ENCODE peak calls at places on chromosome 1, in five cellular contexts. W, H, A, V and G are unnamed samples.

GRCh38 chr1:174982971-174983689 is 16.6 kb upstream of the CACYBP start:
- DNase-seq in W (peak; percentile 10), H (no peak), A (no peak), V (peak; percentile 47), G (peak; percentile 34)

GRCh38 chr1:219085082-219085481 is 88.6 kb upstream of the LYPLAL1 start:
- DNase-seq in W (no peak), H (no peak), A (no peak), V (no peak), G (no peak)

GRCh38 chr1:245031041-245031440 is 123.7 kb upstream of the KIF26B start:
- DNase-seq in W (no peak), H (no peak), A (no peak), V (no peak), G (no peak)

GRCh38 chr1:50420689-50421365 is 2.4 kb downstream of the DMRTA2 start:
- DNase-seq in W (no peak), H (no peak), A (no peak), V (no peak), G (no peak)

GRCh38 chr1:203985676-203986075 is 87.2 kb upstream of the SOX13 start:
- DNase-seq in W (no peak), H (no peak), A (no peak), V (no peak), G (no peak)

GRCh38 chr1:244094880-244095522 is 43.9 kb downstream of the ZBTB18 start:
- DNase-seq in W (no peak), H (no peak), A (no peak), V (no peak), G (no peak)

GRCh38 chr1:175933801-175934200 is 190.4 kb upstream of the TNR start:
- DNase-seq in W (no peak), H (no peak), A (no peak), V (no peak), G (peak; percentile 13)

GRCh38 chr1:235075121-235075954 is 53.3 kb downstream of the TOMM20 start:
- DNase-seq in W (peak; percentile 74), H (no peak), A (peak; percentile 98), V (no peak), G (peak; percentile 89)

GRCh38 chr1:216140650-216141547 is 282.3 kb downstream of the USH2A start:
- DNase-seq in W (no peak), H (no peak), A (no peak), V (no peak), G (no peak)

GRCh38 chr1:9086796-9087195 is 17.4 kb upstream of the SLC2A5 start:
- DNase-seq in W (no peak), H (no peak), A (no peak), V (no peak), G (no peak)

GRCh38 chr1:91736146-91736998 is 149.6 kb downstream of the TGFBR3 start:
- DNase-seq in W (no peak), H (no peak), A (no peak), V (no peak), G (peak; percentile 31)

GRCh38 chr1:222454196-222454595 is 93.7 kb downstream of the HHIPL2 start:
- DNase-seq in W (no peak), H (no peak), A (no peak), V (no peak), G (no peak)

GRCh38 chr1:228079601-228080263 is 2.8 kb upstream of the ARF1 start:
- DNase-seq in W (no peak), H (no peak), A (no peak), V (no peak), G (no peak)

GRCh38 chr1:182054698-182055326 is 6.7 kb downstream of the ZNF648 start:
- DNase-seq in W (peak; percentile 17), H (no peak), A (peak; percentile 8), V (peak; percentile 47), G (peak; percentile 39)

GRCh38 chr1:47438321-47439150 is 692 bp downstream of the FOXD2 start:
- DNase-seq in W (no peak), H (no peak), A (no peak), V (peak; percentile 73), G (no peak)

GRCh38 chr1:169812131-169812530 is 17.4 kb upstream of the METTL18 start:
- DNase-seq in W (no peak), H (no peak), A (no peak), V (no peak), G (no peak)

GRCh38 chr1:11570821-11571220 is 83.4 kb downstream of the FBXO2 start:
- DNase-seq in W (no peak), H (no peak), A (no peak), V (no peak), G (no peak)

GRCh38 chr1:183881387-183882084 is 76.6 kb downstream of the RGL1 start:
- DNase-seq in W (peak; percentile 13), H (peak; percentile 33), A (no peak), V (no peak), G (peak; percentile 77)

GRCh38 chr1:65002508-65003315 is 36.4 kb upstream of the JAK1 start:
- DNase-seq in W (peak; percentile 63), H (no peak), A (no peak), V (no peak), G (no peak)

GRCh38 chr1:11802616-11802972 is 3.2 kb downstream of the MTHFR start:
- DNase-seq in W (no peak), H (no peak), A (no peak), V (no peak), G (no peak)

GRCh38 chr1:172662464-172663109 is 3.7 kb downstream of the FASLG start:
- DNase-seq in W (no peak), H (no peak), A (peak; percentile 55), V (peak; percentile 22), G (no peak)

GRCh38 chr1:75616436-75617433 is 5.8 kb upstream of the SLC44A5 start:
- DNase-seq in W (no peak), H (no peak), A (no peak), V (no peak), G (no peak)
- H3K4me3 ChIP-seq in W (peak overlapping the region; percentile 56), H (peak overlapping the region; percentile 59), A (no peak overlapping the region), V (no peak overlapping the region), G (peak overlapping the region; percentile 78)

GRCh38 chr1:63642901-63643300 is 49.7 kb downstream of the PGM1 start:
- DNase-seq in W (no peak), H (no peak), A (no peak), V (no peak), G (no peak)
- TF ChIP-seq HDAC2 in W (no peak), H (no peak), A (no peak), V (no peak), G (no peak)

GRCh38 chr1:15155191-15155590 is 1.6 kb downstream of the TMEM51 start:
- DNase-seq in W (no peak), H (no peak), A (no peak), V (no peak), G (no peak)
- H3K4me3 ChIP-seq in W (peak overlapping the region; percentile 88), H (no peak overlapping the region), A (peak overlapping the region; percentile 30), V (no peak overlapping the region), G (peak overlapping the region; percentile 69)

GRCh38 chr1:79113836-79114235 is 107.3 kb upstream of the ADGRL4 start:
- DNase-seq in W (no peak), H (no peak), A (no peak), V (no peak), G (no peak)

GRCh38 chr1:79117376-79117775 is 110.8 kb upstream of the ADGRL4 start:
- DNase-seq in W (no peak), H (no peak), A (no peak), V (no peak), G (no peak)
- TF ChIP-seq HDAC2 in W (no peak), H (no peak), A (no peak), V (no peak), G (no peak)

GRCh38 chr1:112369389-112370285 is 26.4 kb upstream of the CTTNBP2NL start:
- DNase-seq in W (peak; percentile 62), H (peak; percentile 78), A (no peak), V (peak; percentile 88), G (peak; percentile 65)
- H3K4me3 ChIP-seq in W (no peak overlapping the region), H (no peak overlapping the region), A (no peak overlapping the region), V (no peak overlapping the region), G (no peak overlapping the region)

DNA sequence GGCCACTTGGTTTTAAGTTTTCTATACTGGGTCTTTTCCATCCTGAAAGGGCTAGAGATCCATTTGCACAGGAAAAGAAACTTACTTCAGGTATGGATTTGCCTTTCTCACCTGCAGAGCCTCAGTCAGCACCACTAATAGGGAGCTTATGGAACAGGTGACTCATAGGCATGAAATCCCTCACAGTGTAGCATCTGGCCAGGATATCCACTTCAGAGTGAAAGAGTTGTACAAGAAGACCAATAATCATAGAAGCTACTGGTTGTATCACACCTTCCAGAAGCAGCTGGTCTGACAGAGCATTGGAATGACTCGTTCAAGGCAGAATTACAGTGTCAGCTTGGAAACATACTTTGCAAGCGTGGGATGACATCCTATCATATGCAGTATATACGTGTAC is 26.3 kb upstream of the SYT14 start:
- DNase-seq in W (no peak), H (no peak), A (no peak), V (no peak), G (no peak)
- TF ChIP-seq HDAC2 in W (no peak), H (no peak), A (no peak), V (no peak), G (no peak)

DNA sequence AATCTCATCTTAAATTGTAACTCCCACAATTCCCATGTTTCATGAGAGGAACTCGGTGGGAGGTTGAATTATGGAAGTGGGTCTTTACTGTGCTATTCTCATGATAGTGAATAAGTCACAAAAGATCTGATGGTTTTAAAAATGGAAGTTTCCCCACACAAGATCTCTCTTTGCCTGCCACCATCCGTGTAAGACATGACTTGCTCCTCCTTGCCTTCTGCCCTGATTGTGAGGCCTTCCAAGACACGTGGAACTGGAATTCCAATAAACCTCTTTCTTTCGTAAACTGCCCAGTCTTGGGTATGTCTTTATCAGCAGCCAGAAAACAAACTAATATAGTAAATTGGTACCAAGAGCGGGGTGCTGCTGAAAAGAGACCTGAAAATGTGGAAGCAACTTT is 761.6 kb upstream of the RGS18 start:
- DNase-seq in W (no peak), H (no peak), A (no peak), V (no peak), G (no peak)
- H3K4me3 ChIP-seq in W (no peak overlapping the region), H (no peak overlapping the region), A (no peak overlapping the region), V (no peak overlapping the region), G (no peak overlapping the region)

GRCh38 chr1:67479146-67479891 is 49.1 kb upstream of the SERBP1 start:
- DNase-seq in W (no peak), H (no peak), A (no peak), V (peak; percentile 83), G (no peak)
- TF ChIP-seq HDAC2 in W (no peak), H (no peak), A (no peak), V (peak; percentile 87), G (no peak)

GRCh38 chr1:23837905-23838304 is 12.7 kb upstream of the HMGCL start:
- DNase-seq in W (no peak), H (no peak), A (no peak), V (peak; percentile 4), G (no peak)
- H3K4me3 ChIP-seq in W (peak overlapping the region; percentile 52), H (peak overlapping the region; percentile 21), A (peak overlapping the region; percentile 61), V (peak overlapping the region; percentile 38), G (peak overlapping the region; percentile 48)